ENCODE peak calls at places on chromosomes 1 and 21, in six cellular contexts. B is K562, S is HCT116, Q is HepG2, I is GM12878, K is H1. V is an unnamed sample.

GRCh38 chr1:214219916-214220315 is 61.0 kb upstream of the SMYD2 start:
- DNase-seq in I (no peak), S (no peak), K (no peak), B (no peak), Q (peak), V (no peak)

GRCh38 chr21:42781150-42781980 is 98.0 kb downstream of the WDR4 start:
- DNase-seq in S (no peak), Q (peak), B (no peak), I (no peak), K (no peak), V (peak)

GRCh38 chr1:7121622-7121988 is 336.4 kb downstream of the CAMTA1 start:
- DNase-seq in B (no peak), I (no peak), K (no peak), S (no peak), Q (no peak), V (no peak)

GRCh38 chr21:45029298-45029967 is 44.9 kb upstream of the ADARB1 start:
- DNase-seq in B (no peak), I (no peak), S (no peak), Q (peak), K (no peak), V (no peak)

GRCh38 chr1:192453360-192454045 is 122.1 kb upstream of the RGS1 start:
- DNase-seq in I (no peak), K (no peak), B (no peak), Q (no peak), S (no peak), V (no peak)

GRCh38 chr1:206012086-206012859 is 9.1 kb upstream of the RAB7B start:
- DNase-seq in K (no peak), B (no peak), S (no peak), I (peak), Q (peak), V (no peak)

GRCh38 chr1:201800246-201800645 is 28.7 kb upstream of the IPO9 start:
- DNase-seq in S (no peak), I (no peak), B (no peak), Q (no peak), K (no peak), V (no peak)

GRCh38 chr1:116556289-116557006 is 14.4 kb downstream of the CD58 start:
- DNase-seq in Q (no peak), B (peak), K (no peak), I (peak), S (peak), V (no peak)

GRCh38 chr1:33130297-33130696 is 49.3 kb downstream of the AZIN2 start:
- DNase-seq in S (no peak), K (no peak), I (no peak), Q (no peak), B (no peak), V (no peak)

GRCh38 chr1:64499966-64500365 is 30.0 kb downstream of the CACHD1 start:
- DNase-seq in S (peak), I (no peak), B (peak), K (no peak), Q (no peak), V (peak)

GRCh38 chr1:34885405-34886247 is 26.1 kb upstream of the SMIM12 start:
- DNase-seq in S (no peak), I (no peak), K (peak), B (peak), Q (no peak), V (no peak)

GRCh38 chr1:1194723-1195122 is 11.7 kb downstream of the TNFRSF18 start:
- DNase-seq in S (no peak), K (no peak), I (no peak), B (no peak), Q (no peak), V (no peak)

GRCh38 chr1:47783638-47784293 is 213.4 kb downstream of the TRABD2B start:
- DNase-seq in I (no peak), B (no peak), Q (peak), K (no peak), S (no peak), V (no peak)

GRCh38 chr1:70072239-70072751 is 133.1 kb downstream of the LRRC40 start:
- DNase-seq in Q (no peak), B (no peak), S (no peak), K (no peak), I (no peak), V (no peak)

GRCh38 chr1:7940745-7941436 is at the start of gene TNFRSF9:
- DNase-seq in Q (no peak), B (peak), S (no peak), I (no peak), K (no peak), V (no peak)

GRCh38 chr1:162111572-162111971 is 42.1 kb downstream of the NOS1AP start:
- DNase-seq in K (no peak), S (no peak), B (no peak), I (no peak), Q (no peak), V (no peak)

GRCh38 chr1:27966402-27967105 is 6.8 kb downstream of the XKR8 start:
- DNase-seq in Q (no peak), S (peak), I (no peak), B (no peak), K (no peak), V (no peak)

GRCh38 chr1:52574594-52574993 is 21.7 kb upstream of the TUT4 start:
- DNase-seq in B (no peak), Q (no peak), S (peak), K (no peak), I (no peak), V (no peak)

GRCh38 chr1:63674865-63675815 is 81.9 kb downstream of the PGM1 start:
- DNase-seq in I (no peak), B (no peak), K (no peak), Q (no peak), S (no peak), V (no peak)

GRCh38 chr1:42931911-42932422 is 26.7 kb downstream of the SLC2A1 start:
- DNase-seq in K (no peak), I (peak), Q (no peak), B (peak), S (no peak), V (peak)

GRCh38 chr1:117147856-117148588 is 26.5 kb upstream of the TRIM45 start:
- DNase-seq in S (no peak), B (no peak), K (no peak), I (no peak), Q (no peak), V (no peak)

GRCh38 chr21:38439336-38439900 is 58.9 kb downstream of the ERG start:
- DNase-seq in K (no peak), I (no peak), B (no peak), Q (no peak), S (no peak), V (no peak)

GRCh38 chr1:21966247-21967000 is 10.4 kb upstream of the CELA3B start:
- DNase-seq in B (no peak), S (no peak), K (no peak), Q (peak), I (no peak), V (no peak)

GRCh38 chr1:20390589-20391331 is 95.2 kb downstream of the CAMK2N1 start:
- DNase-seq in Q (no peak), I (no peak), K (no peak), S (no peak), B (no peak), V (no peak)

GRCh38 chr1:63119575-63120155 is 202.7 kb upstream of the FOXD3 start:
- DNase-seq in Q (no peak), B (no peak), S (no peak), K (no peak), I (no peak), V (no peak)

GRCh38 chr1:20371411-20371810 is 80.7 kb downstream of the VWA5B1 start:
- DNase-seq in Q (no peak), I (no peak), B (no peak), S (no peak), K (no peak), V (no peak)

DNA sequence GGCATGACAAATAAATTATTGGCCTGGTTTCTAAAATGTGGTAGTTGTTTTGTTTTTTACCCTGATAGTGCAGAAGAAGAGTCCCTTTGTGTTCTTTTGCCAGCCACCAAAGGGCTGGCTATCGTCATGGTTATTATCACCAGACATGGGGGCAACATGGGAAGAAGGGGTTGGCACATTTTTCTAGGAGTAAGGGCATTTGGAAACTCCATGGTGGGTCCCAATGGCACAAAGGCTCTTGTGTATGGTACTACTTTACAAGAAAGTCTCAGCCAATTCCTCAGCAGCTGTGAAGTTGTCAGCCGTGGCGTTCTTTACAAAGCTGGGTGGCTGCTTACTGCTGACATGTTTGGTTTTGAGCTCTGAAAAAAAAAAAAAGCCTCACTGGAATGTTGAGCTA is 330.4 kb upstream of the ESRRG start:
- DNase-seq in I (no peak), S (no peak), K (no peak), Q (no peak), B (no peak), V (no peak)
- TF ChIP-seq JUND in I (no peak), S (no peak), K (no peak), Q (no peak), B (no peak), V (no peak)

GRCh38 chr21:43969115-43969444 is 43.0 kb upstream of the TRAPPC10 start:
- DNase-seq in S (no peak), B (no peak), Q (no peak), I (no peak), K (no peak), V (no peak)

GRCh38 chr21:43971992-43972255 is 40.2 kb upstream of the TRAPPC10 start:
- DNase-seq in B (no peak), Q (no peak), K (no peak), I (no peak), S (no peak), V (no peak)

GRCh38 chr21:43968410-43969114 is 43.5 kb upstream of the TRAPPC10 start:
- DNase-seq in B (no peak), K (no peak), Q (no peak), S (no peak), I (no peak), V (no peak)

GRCh38 chr21:43971201-43971991 is 40.7 kb upstream of the TRAPPC10 start:
- DNase-seq in K (no peak), Q (no peak), B (no peak), S (no peak), I (no peak), V (no peak)

GRCh38 chr21:43970551-43970950 is 41.6 kb upstream of the TRAPPC10 start:
- DNase-seq in K (no peak), B (no peak), Q (no peak), S (no peak), I (no peak), V (no peak)
- TF ChIP-seq JUND in K (no peak), B (no peak), Q (no peak), S (no peak), I (no peak), V (no peak)

DNA sequence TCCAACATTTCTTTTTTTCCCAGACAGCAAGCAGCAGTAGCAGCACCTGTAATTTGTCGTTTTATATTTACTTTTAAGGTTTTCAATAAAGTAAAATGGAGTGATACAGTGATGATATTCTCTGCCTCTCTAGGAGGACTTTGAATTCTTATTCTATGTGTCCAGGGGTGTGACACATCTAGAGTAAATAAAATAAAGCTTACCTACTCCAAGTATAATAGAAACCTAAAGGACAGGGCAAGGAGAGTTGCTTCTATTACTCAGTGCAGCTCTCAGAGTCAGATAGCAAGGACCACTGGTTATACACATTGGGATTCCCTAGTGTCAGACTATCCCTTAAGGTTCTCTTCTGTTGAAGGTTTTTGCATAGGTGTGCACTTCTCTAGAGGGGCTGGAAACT is 95.9 kb downstream of the LMO4 start:
- DNase-seq in K (no peak), S (no peak), I (no peak), Q (no peak), B (no peak), V (no peak)
- TF ChIP-seq JUND in K (no peak), S (no peak), I (no peak), Q (no peak), B (no peak), V (no peak)

DNA sequence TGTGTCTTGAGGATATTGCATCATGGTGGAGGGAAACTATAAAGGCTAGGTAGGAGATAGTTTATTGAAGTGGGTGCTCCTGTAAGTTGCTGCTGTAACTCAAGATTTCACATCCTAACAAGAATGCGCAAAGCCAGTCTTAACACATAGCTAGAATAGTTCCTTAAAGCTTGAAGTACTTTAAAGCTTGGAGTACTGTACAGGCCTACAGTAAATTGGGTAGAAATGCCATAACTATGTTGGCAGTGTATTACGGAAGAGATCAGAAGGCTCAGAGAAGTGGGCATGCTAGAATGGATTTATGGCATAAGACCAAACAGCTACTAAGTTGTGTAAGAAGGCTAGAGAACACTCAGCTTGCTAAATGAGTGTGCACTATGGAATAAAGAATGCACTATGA is 44.5 kb downstream of the DMRTA2 start:
- DNase-seq in I (no peak), B (no peak), S (no peak), Q (no peak), K (no peak), V (no peak)
- TF ChIP-seq JUND in I (no peak), B (no peak), S (no peak), Q (no peak), K (no peak), V (no peak)

GRCh38 chr1:147207192-147207591 is 17.9 kb downstream of the FMO5 start:
- DNase-seq in Q (no peak), I (no peak), B (no peak), S (no peak), K (no peak), V (no peak)

GRCh38 chr1:147209825-147210821 is 15.0 kb downstream of the FMO5 start:
- DNase-seq in Q (no peak), S (no peak), B (no peak), I (no peak), K (no peak), V (no peak)

GRCh38 chr1:147211577-147211976 is 13.6 kb downstream of the FMO5 start:
- DNase-seq in B (no peak), S (no peak), I (no peak), K (no peak), Q (peak), V (no peak)

GRCh38 chr1:147210987-147211386 is 14.2 kb downstream of the FMO5 start:
- DNase-seq in Q (peak), B (no peak), S (no peak), I (no peak), K (no peak), V (no peak)

DNA sequence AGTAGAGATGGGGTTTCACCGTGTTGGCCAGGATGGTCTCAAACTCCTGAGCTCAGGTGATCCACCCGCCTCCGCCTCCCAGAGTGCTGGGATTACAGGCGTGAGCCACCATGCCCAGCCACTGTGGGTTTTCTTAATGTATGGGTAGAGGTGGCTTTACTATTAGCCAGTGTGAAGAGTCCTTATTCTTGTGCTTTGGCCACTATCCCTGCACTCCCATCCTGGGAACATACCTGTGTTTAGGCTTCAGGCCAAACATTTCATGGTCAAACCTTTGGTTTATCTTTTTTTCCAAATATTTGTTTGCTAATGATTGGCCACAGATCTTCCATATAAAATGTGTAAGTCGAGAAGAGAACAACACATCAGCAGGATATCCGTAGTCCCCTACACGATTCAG is 16.5 kb downstream of the FMO5 start:
- DNase-seq in B (no peak), S (no peak), I (no peak), K (no peak), Q (no peak), V (no peak)
- TF ChIP-seq JUND in B (no peak), S (no peak), I (no peak), K (no peak), Q (no peak), V (no peak)

GRCh38 chr1:12285496-12286143 is 55.8 kb downstream of the VPS13D start:
- DNase-seq in B (no peak), I (no peak), Q (no peak), K (no peak), S (no peak), V (no peak)
- TF ChIP-seq JUND in B (no peak), I (no peak), Q (no peak), K (no peak), S (no peak), V (no peak)

DNA sequence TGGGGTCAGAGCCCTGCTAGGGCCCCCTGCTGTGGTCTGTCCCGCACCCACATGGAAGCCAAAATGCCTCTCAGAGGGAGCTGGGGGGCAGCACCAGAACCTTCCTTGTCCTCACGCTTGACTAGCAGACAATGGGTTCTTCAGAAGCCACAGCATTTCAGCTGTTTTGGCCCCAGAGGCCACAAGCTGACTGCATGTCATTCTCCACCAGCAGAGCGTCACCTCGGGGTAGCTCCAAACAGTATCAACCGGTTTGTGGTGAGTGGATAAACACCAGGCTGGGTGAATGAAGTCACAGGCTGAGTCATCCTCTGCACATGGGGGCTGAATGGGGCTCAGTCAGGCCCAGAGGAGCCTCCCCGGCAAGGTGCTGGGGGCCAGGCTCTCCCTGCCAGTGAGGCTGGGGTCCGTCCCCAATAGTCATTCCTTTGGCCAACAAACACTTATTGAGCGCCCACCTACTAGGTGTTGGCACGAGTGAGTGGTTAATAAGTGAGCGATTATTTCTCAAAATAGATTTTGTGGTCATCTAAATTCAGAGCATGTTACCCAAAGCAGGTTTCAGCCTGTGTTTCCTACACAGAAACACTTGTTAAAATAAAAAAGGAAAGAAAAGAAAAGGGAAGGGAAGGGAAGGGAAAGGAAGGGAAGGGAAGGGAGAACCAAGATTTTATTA is 9.1 kb downstream of the OLIG1 start:
- DNase-seq in B (peak), Q (peak), K (no peak), S (peak), I (peak), V (no peak)
- TF ChIP-seq JUND in B (peak), Q (no peak), K (no peak), S (peak), I (peak), V (no peak)